ENCODE peak calls at places on chromosomes 7 and 10, in six cellular contexts. One of them, this sample, is unnamed.

GRCh38 chr7:153440781-153441180 is 611.4 kb upstream of the DPP6 start:
- DNase-seq in IMR-90: no peak
- DNase-seq in ovary: no peak
- DNase-seq in B cell: no peak
- DNase-seq in sigmoid colon: no peak
- DNase-seq in Panc1: no peak
- DNase-seq in this sample: no peak

GRCh38 chr7:107291434-107291833 is 122.6 kb downstream of the HBP1 start:
- DNase-seq in IMR-90: no peak
- DNase-seq in ovary: no peak
- DNase-seq in B cell: no peak
- DNase-seq in sigmoid colon: no peak
- DNase-seq in Panc1: no peak
- DNase-seq in this sample: no peak

GRCh38 chr7:25726180-25726579 is 425.8 kb upstream of the NFE2L3 start:
- DNase-seq in IMR-90: no peak
- DNase-seq in ovary: no peak
- DNase-seq in B cell: no peak
- DNase-seq in sigmoid colon: no peak
- DNase-seq in Panc1: no peak
- DNase-seq in this sample: no peak

GRCh38 chr7:141609566-141609965 is 58.4 kb downstream of the AGK start:
- DNase-seq in IMR-90: no peak
- DNase-seq in ovary: no peak
- DNase-seq in B cell: no peak
- DNase-seq in sigmoid colon: no peak
- DNase-seq in Panc1: no peak
- DNase-seq in this sample: no peak

GRCh38 chr7:82840061-82840460 is 322.6 kb downstream of the PCLO start:
- DNase-seq in IMR-90: no peak
- DNase-seq in ovary: no peak
- DNase-seq in B cell: no peak
- DNase-seq in sigmoid colon: no peak
- DNase-seq in Panc1: no peak
- DNase-seq in this sample: no peak

GRCh38 chr10:60662917-60663614 is 115.2 kb upstream of the CDK1 start:
- DNase-seq in IMR-90: peak; percentile 47
- DNase-seq in ovary: no peak
- DNase-seq in B cell: no peak
- DNase-seq in sigmoid colon: no peak
- DNase-seq in Panc1: no peak
- DNase-seq in this sample: peak; percentile 30

GRCh38 chr10:523925-524324 is 165.5 kb downstream of the DIP2C start:
- DNase-seq in IMR-90: no peak
- DNase-seq in ovary: peak; percentile 23
- DNase-seq in B cell: no peak
- DNase-seq in sigmoid colon: peak; percentile 55
- DNase-seq in Panc1: no peak
- DNase-seq in this sample: no peak

GRCh38 chr7:106653488-106653887 is 7.5 kb downstream of the CCDC71L start:
- DNase-seq in IMR-90: no peak
- DNase-seq in ovary: no peak
- DNase-seq in B cell: no peak
- DNase-seq in sigmoid colon: no peak
- DNase-seq in Panc1: no peak
- DNase-seq in this sample: no peak

GRCh38 chr10:72622271-72622670 is 3.6 kb downstream of the MICU1 start:
- DNase-seq in IMR-90: no peak
- DNase-seq in ovary: no peak
- DNase-seq in B cell: no peak
- DNase-seq in sigmoid colon: no peak
- DNase-seq in Panc1: no peak
- DNase-seq in this sample: no peak

GRCh38 chr10:131315343-131315742 is 3.8 kb upstream of the TCERG1L start:
- DNase-seq in IMR-90: no peak
- DNase-seq in ovary: no peak
- DNase-seq in B cell: no peak
- DNase-seq in sigmoid colon: no peak
- DNase-seq in Panc1: no peak
- DNase-seq in this sample: no peak

GRCh38 chr10:71085689-71086438 is 126.5 kb upstream of the UNC5B start:
- DNase-seq in IMR-90: no peak
- DNase-seq in ovary: no peak
- DNase-seq in B cell: peak; percentile 15
- DNase-seq in sigmoid colon: peak; percentile 48
- DNase-seq in Panc1: no peak
- DNase-seq in this sample: no peak

GRCh38 chr7:34451923-34452322 is 206.1 kb upstream of the NPSR1 start:
- DNase-seq in IMR-90: no peak
- DNase-seq in ovary: no peak
- DNase-seq in B cell: no peak
- DNase-seq in sigmoid colon: no peak
- DNase-seq in Panc1: no peak
- DNase-seq in this sample: peak; percentile 18

GRCh38 chr7:45922810-45923209 is 1.7 kb upstream of the IGFBP3 start:
- DNase-seq in IMR-90: no peak
- DNase-seq in ovary: no peak
- DNase-seq in B cell: no peak
- DNase-seq in sigmoid colon: no peak
- DNase-seq in Panc1: no peak
- DNase-seq in this sample: no peak

GRCh38 chr7:44212581-44213184 is 11.9 kb downstream of the YKT6 start:
- DNase-seq in IMR-90: no peak
- DNase-seq in ovary: peak; percentile 25
- DNase-seq in B cell: no peak
- DNase-seq in sigmoid colon: peak; percentile 35
- DNase-seq in Panc1: no peak
- DNase-seq in this sample: no peak

GRCh38 chr10:107618461-107619093 is 454.1 kb upstream of the SORCS1 start:
- DNase-seq in IMR-90: no peak
- DNase-seq in ovary: no peak
- DNase-seq in B cell: no peak
- DNase-seq in sigmoid colon: no peak
- DNase-seq in Panc1: no peak
- DNase-seq in this sample: no peak

GRCh38 chr7:40983106-40983505 is 719.8 kb downstream of the INHBA start:
- DNase-seq in IMR-90: no peak
- DNase-seq in ovary: no peak
- DNase-seq in B cell: no peak
- DNase-seq in sigmoid colon: no peak
- DNase-seq in Panc1: no peak
- DNase-seq in this sample: no peak

GRCh38 chr10:21327239-21327993 is 198.1 kb downstream of the SKIDA1 start:
- DNase-seq in IMR-90: no peak
- DNase-seq in ovary: no peak
- DNase-seq in B cell: no peak
- DNase-seq in sigmoid colon: no peak
- DNase-seq in Panc1: no peak
- DNase-seq in this sample: no peak

GRCh38 chr10:16717617-16718395 is 99.4 kb downstream of the RSU1 start:
- DNase-seq in IMR-90: peak; percentile 76
- DNase-seq in ovary: no peak
- DNase-seq in B cell: no peak
- DNase-seq in sigmoid colon: no peak
- DNase-seq in Panc1: no peak
- DNase-seq in this sample: no peak

GRCh38 chr7:96203781-96204180 is 118.1 kb downstream of the SLC25A13 start:
- DNase-seq in IMR-90: no peak
- DNase-seq in ovary: no peak
- DNase-seq in B cell: no peak
- DNase-seq in sigmoid colon: no peak
- DNase-seq in Panc1: no peak
- DNase-seq in this sample: no peak

GRCh38 chr10:92832998-92833642 is 15.2 kb upstream of the EXOC6 start:
- DNase-seq in IMR-90: no peak
- DNase-seq in ovary: no peak
- DNase-seq in B cell: no peak
- DNase-seq in sigmoid colon: no peak
- DNase-seq in Panc1: no peak
- DNase-seq in this sample: no peak

GRCh38 chr7:76294344-76295024 is 8.0 kb upstream of the HSPB1 start:
- DNase-seq in IMR-90: peak; percentile 93
- DNase-seq in ovary: peak; percentile 97
- DNase-seq in B cell: no peak
- DNase-seq in sigmoid colon: peak; percentile 99
- DNase-seq in Panc1: no peak
- DNase-seq in this sample: peak; percentile 94

GRCh38 chr10:130994845-130995244 is 316.7 kb downstream of the TCERG1L start:
- DNase-seq in IMR-90: no peak
- DNase-seq in ovary: no peak
- DNase-seq in B cell: no peak
- DNase-seq in sigmoid colon: no peak
- DNase-seq in Panc1: no peak
- DNase-seq in this sample: no peak

GRCh38 chr10:87818505-87819273 is 663 bp upstream of the ATAD1 start:
- DNase-seq in IMR-90: peak; percentile 43
- DNase-seq in ovary: no peak
- DNase-seq in B cell: peak; percentile 43
- DNase-seq in sigmoid colon: peak; percentile 56
- DNase-seq in Panc1: peak; percentile 8
- DNase-seq in this sample: no peak

GRCh38 chr10:87819274-87819585 is 1.2 kb upstream of the ATAD1 start:
- DNase-seq in IMR-90: no peak
- DNase-seq in ovary: no peak
- DNase-seq in B cell: no peak
- DNase-seq in sigmoid colon: no peak
- DNase-seq in Panc1: no peak
- DNase-seq in this sample: no peak

GRCh38 chr10:87816842-87817178 is 1.2 kb downstream of the ATAD1 start:
- DNase-seq in IMR-90: no peak
- DNase-seq in ovary: no peak
- DNase-seq in B cell: no peak
- DNase-seq in sigmoid colon: no peak
- DNase-seq in Panc1: no peak
- DNase-seq in this sample: no peak

GRCh38 chr10:87817291-87817872 is 644 bp downstream of the ATAD1 start:
- DNase-seq in IMR-90: peak; percentile 8
- DNase-seq in ovary: no peak
- DNase-seq in B cell: peak; percentile 6
- DNase-seq in sigmoid colon: no peak
- DNase-seq in Panc1: no peak
- DNase-seq in this sample: no peak

GRCh38 chr10:87817873-87818504 is at the start of gene ATAD1:
- DNase-seq in IMR-90: peak; percentile 80
- DNase-seq in ovary: peak; percentile 86
- DNase-seq in B cell: peak; percentile 80
- DNase-seq in sigmoid colon: peak; percentile 89
- DNase-seq in Panc1: peak; percentile 76
- DNase-seq in this sample: peak; percentile 75
- TF ChIP-seq CTCF in IMR-90: peak; percentile 19
- TF ChIP-seq CTCF in ovary: peak; percentile 10
- TF ChIP-seq CTCF in B cell: peak; percentile 16
- TF ChIP-seq CTCF in sigmoid colon: no peak
- TF ChIP-seq CTCF in Panc1: peak; percentile 48
- TF ChIP-seq CTCF in this sample: peak; percentile 48

DNA sequence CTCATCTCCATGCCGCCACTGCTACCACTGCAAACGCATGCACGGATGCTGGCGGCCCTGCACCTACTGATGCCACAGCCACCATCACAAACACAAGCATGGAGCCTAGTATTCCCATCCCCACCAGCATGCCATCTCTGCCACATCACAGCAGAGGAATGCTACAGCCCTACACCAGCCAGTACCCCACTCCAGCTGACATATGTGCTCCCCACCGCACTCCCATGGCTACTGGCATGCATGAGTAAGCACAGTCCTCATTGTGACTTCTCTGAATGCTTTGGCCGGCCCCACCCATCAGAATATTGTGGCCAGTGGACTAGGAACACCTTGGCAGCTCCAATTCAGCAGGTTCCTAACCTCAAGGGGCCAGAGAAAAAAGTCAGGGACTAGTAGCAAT is 705.5 kb downstream of the POM121L12 start:
- DNase-seq in IMR-90: no peak
- DNase-seq in ovary: no peak
- DNase-seq in B cell: no peak
- DNase-seq in sigmoid colon: no peak
- DNase-seq in Panc1: no peak
- DNase-seq in this sample: no peak
- TF ChIP-seq CTCF in IMR-90: no peak
- TF ChIP-seq CTCF in ovary: no peak
- TF ChIP-seq CTCF in B cell: no peak
- TF ChIP-seq CTCF in sigmoid colon: no peak
- TF ChIP-seq CTCF in Panc1: no peak
- TF ChIP-seq CTCF in this sample: no peak

GRCh38 chr10:49160110-49160509 is 26.3 kb upstream of the FAM170B start:
- DNase-seq in IMR-90: no peak
- DNase-seq in ovary: no peak
- DNase-seq in B cell: no peak
- DNase-seq in sigmoid colon: no peak
- DNase-seq in Panc1: no peak
- DNase-seq in this sample: no peak

GRCh38 chr10:49160814-49161213 is 27.0 kb upstream of the FAM170B start:
- DNase-seq in IMR-90: no peak
- DNase-seq in ovary: no peak
- DNase-seq in B cell: no peak
- DNase-seq in sigmoid colon: no peak
- DNase-seq in Panc1: no peak
- DNase-seq in this sample: no peak

GRCh38 chr10:49162063-49162462 is 26.1 kb downstream of the TMEM273 start:
- DNase-seq in IMR-90: peak; percentile 57
- DNase-seq in ovary: no peak
- DNase-seq in B cell: no peak
- DNase-seq in sigmoid colon: no peak
- DNase-seq in Panc1: no peak
- DNase-seq in this sample: no peak

GRCh38 chr10:49162761-49163160 is 25.4 kb downstream of the TMEM273 start:
- DNase-seq in IMR-90: no peak
- DNase-seq in ovary: no peak
- DNase-seq in B cell: no peak
- DNase-seq in sigmoid colon: no peak
- DNase-seq in Panc1: no peak
- DNase-seq in this sample: no peak

DNA sequence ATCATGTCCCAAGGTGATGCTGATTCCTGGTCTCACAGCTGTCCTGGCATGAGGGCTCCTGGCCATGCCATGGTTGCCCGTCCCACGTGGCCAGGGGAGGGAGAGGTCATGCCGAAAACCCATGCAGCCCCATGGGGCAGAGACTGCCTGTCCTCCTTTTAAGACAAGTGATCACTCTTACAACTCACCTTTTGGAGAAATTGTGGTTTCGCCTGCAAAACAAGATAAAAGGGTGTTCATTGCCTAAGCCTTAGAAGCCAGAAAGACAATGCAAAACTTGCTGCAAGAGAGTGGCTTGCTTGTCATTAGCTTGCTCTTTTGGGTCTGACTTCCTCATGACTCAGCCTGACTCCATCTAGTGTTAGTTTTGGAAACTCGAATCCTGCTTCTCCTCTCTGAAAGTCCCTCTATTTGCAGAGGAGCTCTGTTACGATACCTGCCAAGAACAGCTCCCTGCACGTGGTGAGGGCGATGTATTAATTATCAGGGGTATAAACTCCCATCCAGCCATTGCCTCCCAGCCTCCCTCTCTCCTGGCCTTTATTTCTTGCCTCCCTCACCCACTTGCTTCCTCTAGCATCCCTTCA is 26.7 kb downstream of the TMEM273 start:
- DNase-seq in IMR-90: peak; percentile 83
- DNase-seq in ovary: no peak
- DNase-seq in B cell: no peak
- DNase-seq in sigmoid colon: no peak
- DNase-seq in Panc1: no peak
- DNase-seq in this sample: peak; percentile 65
- TF ChIP-seq CTCF in IMR-90: peak; percentile 47
- TF ChIP-seq CTCF in ovary: no peak
- TF ChIP-seq CTCF in B cell: no peak
- TF ChIP-seq CTCF in sigmoid colon: no peak
- TF ChIP-seq CTCF in Panc1: peak; percentile 41
- TF ChIP-seq CTCF in this sample: peak; percentile 72

GRCh38 chr7:1290262-1291039 is 57.8 kb downstream of the UNCX start:
- DNase-seq in IMR-90: no peak
- DNase-seq in ovary: peak; percentile 46
- DNase-seq in B cell: no peak
- DNase-seq in sigmoid colon: no peak
- DNase-seq in Panc1: no peak
- DNase-seq in this sample: no peak
- TF ChIP-seq CTCF in IMR-90: peak; percentile 15
- TF ChIP-seq CTCF in ovary: no peak
- TF ChIP-seq CTCF in B cell: no peak
- TF ChIP-seq CTCF in sigmoid colon: no peak
- TF ChIP-seq CTCF in Panc1: no peak
- TF ChIP-seq CTCF in this sample: no peak

This sample was measured in HFFc6.